ENCODE peak calls at places on chromosome 1, in four cellular contexts. S, M, L and D are unnamed samples.

GRCh38 chr1:222889445-222889844 is 74.6 kb downstream of the DISP1 start:
- DNase-seq in M (peak), L (no peak), S (no peak), D (no peak)

GRCh38 chr1:162003061-162003824 is 20.4 kb downstream of the OLFML2B start:
- DNase-seq in M (no peak), L (no peak), S (no peak), D (no peak)

GRCh38 chr1:64581786-64582185 is 111.9 kb downstream of the CACHD1 start:
- DNase-seq in S (no peak), M (no peak), L (no peak), D (no peak)

GRCh38 chr1:17551755-17552234 is 12.3 kb downstream of the ARHGEF10L start:
- DNase-seq in S (no peak), M (peak), L (no peak), D (no peak)

GRCh38 chr1:11653616-11654570 is at the start of gene FBXO2:
- DNase-seq in M (peak), L (peak), S (peak), D (no peak)

GRCh38 chr1:30982937-30983336 is 74.4 kb upstream of the SDC3 start:
- DNase-seq in S (no peak), M (no peak), L (no peak), D (no peak)

GRCh38 chr1:188669715-188670114 is 1807.9 kb downstream of the BRINP3 start:
- DNase-seq in M (no peak), S (no peak), L (no peak), D (no peak)

GRCh38 chr1:9413143-9413876 is 120.6 kb downstream of the SPSB1 start:
- DNase-seq in M (peak), S (peak), L (peak), D (no peak)

GRCh38 chr1:177392336-177392735 is 221.6 kb downstream of the BRINP2 start:
- DNase-seq in M (no peak), S (no peak), L (no peak), D (no peak)

GRCh38 chr1:48227165-48228013 is 4.9 kb downstream of the SLC5A9 start:
- DNase-seq in L (no peak), S (no peak), M (no peak), D (no peak)

GRCh38 chr1:64956733-64957441 is 9.5 kb downstream of the JAK1 start:
- DNase-seq in S (peak), M (no peak), L (no peak), D (no peak)

GRCh38 chr1:200740291-200741212 is 1.9 kb downstream of the CAMSAP2 start:
- DNase-seq in M (no peak), S (no peak), L (no peak), D (no peak)

GRCh38 chr1:2952371-2952770 is 68.9 kb upstream of the ACTRT2 start:
- DNase-seq in M (no peak), L (no peak), S (no peak), D (no peak)

GRCh38 chr1:67110352-67110751 is 24.4 kb downstream of the C1orf141 start:
- DNase-seq in S (no peak), L (no peak), M (no peak), D (no peak)

GRCh38 chr1:17439250-17440073 is at the start of gene RCC2:
- DNase-seq in S (peak), M (peak), L (peak), D (peak)

GRCh38 chr1:236872075-236872666 is 77.1 kb downstream of the MTR start:
- DNase-seq in L (no peak), S (no peak), M (no peak), D (no peak)

GRCh38 chr1:236880209-236880608 is 85.1 kb downstream of the MTR start:
- DNase-seq in L (no peak), S (no peak), M (no peak), D (no peak)

GRCh38 chr1:236875975-236876374 is 80.9 kb downstream of the MTR start:
- DNase-seq in L (no peak), S (no peak), M (no peak), D (no peak)

GRCh38 chr1:236877661-236878060 is 82.6 kb downstream of the MTR start:
- DNase-seq in L (no peak), M (no peak), S (no peak), D (no peak)
- TF ChIP-seq ELF1 in L (no peak), M (no peak), S (no peak), D (no peak)

GRCh38 chr1:101203812-101204540 is 32.8 kb upstream of the S1PR1 start:
- DNase-seq in S (no peak), L (no peak), M (peak), D (no peak)

GRCh38 chr1:101200513-101200912 is 36.3 kb upstream of the S1PR1 start:
- DNase-seq in S (no peak), M (no peak), L (peak), D (no peak)

GRCh38 chr1:101196668-101197067 is 40.2 kb upstream of the S1PR1 start:
- DNase-seq in M (no peak), S (no peak), L (no peak), D (no peak)

GRCh38 chr1:101199637-101199982 is 37.2 kb upstream of the S1PR1 start:
- DNase-seq in S (no peak), L (no peak), M (no peak), D (no peak)

DNA sequence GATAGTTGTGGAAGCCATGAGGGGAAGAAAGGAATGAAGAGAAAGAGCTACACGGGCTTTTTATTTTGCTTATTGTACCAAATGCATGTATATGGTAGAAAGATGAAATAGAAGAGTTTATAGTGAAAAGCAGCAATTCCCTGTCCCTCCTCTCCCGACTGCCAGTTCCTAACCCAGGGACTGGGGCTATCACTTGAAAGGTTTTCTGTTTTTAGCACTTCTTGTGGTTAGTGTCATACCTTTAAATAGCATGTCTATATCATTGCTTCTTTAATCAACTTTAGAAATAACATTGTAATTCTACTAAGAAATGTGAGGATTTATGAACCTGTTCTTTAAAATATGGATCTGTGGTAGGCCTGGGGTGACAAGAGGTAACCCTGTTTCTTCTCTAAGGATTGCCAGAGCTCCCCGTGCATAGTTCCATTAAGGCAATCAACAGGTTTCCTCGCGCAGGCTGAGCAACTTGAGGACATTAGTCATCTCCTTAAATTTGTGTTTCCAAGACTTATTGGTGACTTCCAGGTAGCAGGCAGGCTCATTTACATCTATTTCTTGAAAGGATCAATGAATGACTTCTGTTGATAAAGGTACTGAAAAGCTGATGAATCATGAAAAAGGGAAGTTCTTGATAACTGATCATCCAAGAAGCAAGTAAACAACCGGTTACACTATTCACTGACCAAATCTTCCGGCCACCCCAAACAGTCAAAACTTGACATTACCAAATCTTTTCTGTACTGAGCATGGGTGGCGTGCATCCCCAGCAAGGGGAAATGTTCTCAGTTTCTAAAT is 37.8 kb upstream of the S1PR1 start:
- DNase-seq in M (no peak), L (no peak), S (peak), D (no peak)
- TF ChIP-seq ELF1 in M (no peak), L (no peak), S (no peak), D (no peak)

DNA sequence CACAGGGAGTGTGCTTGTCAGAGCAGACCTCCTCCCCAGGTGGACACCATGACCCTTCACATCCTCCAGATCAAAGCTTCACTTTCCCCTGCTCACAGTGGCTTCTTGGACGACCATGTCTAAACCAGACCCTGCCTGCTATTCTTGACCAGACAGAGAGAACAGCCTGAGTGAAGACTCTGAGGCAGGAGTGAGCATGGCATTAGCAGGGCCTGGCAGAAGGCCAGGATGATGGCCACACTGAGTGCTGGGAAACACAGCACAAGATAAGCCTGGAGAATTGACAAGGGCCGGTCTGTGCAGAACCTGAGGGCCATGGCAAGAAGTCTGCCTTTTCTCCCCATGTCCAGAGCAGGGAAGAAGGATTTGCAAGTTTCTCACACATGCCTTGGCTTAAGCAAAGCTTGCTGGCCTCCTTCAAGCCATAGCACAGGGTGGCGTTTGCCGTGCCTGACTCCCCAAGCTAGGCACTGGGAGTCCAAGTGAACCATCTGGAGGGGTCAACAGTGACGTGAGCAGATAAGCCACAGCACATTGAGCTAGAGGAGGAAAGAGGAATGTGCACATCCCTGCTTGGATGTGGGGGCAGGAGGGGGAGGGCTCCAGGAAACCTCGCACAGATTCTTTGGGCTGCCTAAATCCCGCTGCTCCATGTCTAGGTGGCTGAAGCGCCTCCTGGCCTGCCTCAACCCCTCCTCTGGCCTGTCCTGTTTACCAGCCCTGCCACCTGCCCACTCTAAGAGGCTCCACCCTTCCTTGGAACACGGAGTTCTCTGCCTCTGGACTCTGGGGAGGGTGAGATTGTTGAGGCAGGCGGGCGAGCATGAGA is 87.1 kb downstream of the CD58 start:
- DNase-seq in S (peak), M (peak), L (no peak), D (no peak)
- TF ChIP-seq ELF1 in S (no peak), M (no peak), L (no peak), D (no peak)

DNA sequence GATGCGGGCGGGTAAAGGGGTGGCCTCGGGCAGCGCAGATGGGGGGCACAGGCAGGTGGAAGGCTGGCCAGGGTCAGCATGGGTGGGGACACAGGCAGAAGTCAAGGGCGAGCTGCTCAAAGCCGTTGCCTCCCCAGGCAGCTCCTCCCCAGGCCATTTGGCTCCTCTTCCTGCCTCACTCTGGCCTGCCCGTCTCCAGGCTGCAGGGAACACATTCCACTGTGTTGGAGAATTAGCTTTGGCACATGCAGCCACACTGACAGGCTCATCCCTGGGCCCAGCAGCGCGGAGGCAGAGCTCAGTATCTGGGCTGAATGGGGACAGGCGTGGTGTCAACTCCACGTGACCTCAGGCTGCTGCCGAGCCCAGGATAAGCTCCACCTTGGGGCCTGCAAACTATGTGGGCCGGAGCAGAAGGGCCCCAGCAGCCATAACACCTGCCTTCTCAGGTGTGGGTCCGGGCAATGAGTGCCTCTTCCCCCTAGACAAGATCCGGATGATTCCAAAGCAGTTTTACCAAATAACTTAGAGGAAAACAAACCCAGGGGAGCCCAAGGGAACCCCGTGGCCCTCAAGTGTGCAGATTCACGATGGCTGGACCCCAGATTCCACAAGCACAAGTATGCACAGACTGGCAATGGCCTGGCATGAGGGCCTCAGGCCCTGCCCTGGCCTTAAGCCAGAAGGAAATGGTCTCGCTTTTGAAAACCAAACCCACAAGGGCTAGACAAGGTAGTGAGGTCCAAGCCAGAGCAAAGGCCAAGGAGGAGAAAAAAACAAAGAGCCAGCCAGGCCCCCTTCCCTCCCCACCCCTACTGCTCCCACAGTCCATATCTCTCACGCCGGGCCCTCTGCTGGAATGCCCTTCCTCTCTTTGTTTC is 40.2 kb downstream of the HSPG2 start:
- DNase-seq in M (no peak), S (peak), L (no peak), D (no peak)
- TF ChIP-seq ELF1 in M (no peak), S (no peak), L (no peak), D (no peak)

GRCh38 chr1:117128323-117129079 is 7.0 kb upstream of the TRIM45 start:
- DNase-seq in S (peak), L (peak), M (peak), D (no peak)
- TF ChIP-seq ELF1 in S (no peak), L (no peak), M (no peak), D (no peak)

DNA sequence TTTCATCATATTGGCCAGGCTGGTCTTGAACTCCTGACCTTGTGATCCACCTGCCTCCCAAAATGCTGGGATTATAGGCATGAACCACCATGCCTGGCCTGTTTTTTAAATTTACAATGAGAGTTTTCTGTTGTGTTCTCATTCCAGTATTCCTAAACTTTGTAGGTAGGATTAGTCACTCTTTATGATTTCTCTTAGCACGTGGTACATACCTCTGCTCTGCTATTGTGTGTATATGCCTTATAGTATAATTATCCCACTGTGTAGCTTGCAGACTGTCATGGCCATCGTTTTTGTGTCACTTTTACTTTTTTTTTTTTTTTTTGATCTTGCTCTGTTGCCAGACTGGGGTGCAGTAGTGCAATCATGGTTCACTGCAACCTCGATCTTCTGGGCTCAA is 14.5 kb downstream of the PATJ start:
- DNase-seq in L (no peak), M (no peak), S (no peak), D (no peak)
- TF ChIP-seq ELF1 in L (no peak), M (no peak), S (no peak), D (no peak)